ENCODE peak calls at places on chromosome 19, in six cellular contexts. P is IMR-90, U is GM23248, J is PC-3, Y is mesenchymal stem cell, W is heart left ventricle. R is an unnamed sample.
A peak's percentile ranks its signal among the peaks of the same experiment; 100 is the strongest.

GRCh38 chr19:5247957-5248705 is 92.5 kb downstream of the PTPRS start:
- DNase-seq in P (no peak), U (no peak), J (no peak), Y (no peak), W (no peak), R (no peak)

GRCh38 chr19:56189785-56190184 is 7.8 kb downstream of the ZSCAN5B start:
- DNase-seq in P (no peak), U (no peak), J (no peak), Y (no peak), W (no peak), R (no peak)

GRCh38 chr19:23779645-23780044 is 21.0 kb upstream of the ZNF681 start:
- DNase-seq in P (no peak), U (no peak), J (no peak), Y (no peak), W (no peak), R (no peak)

GRCh38 chr19:28687296-28687695 is 525.7 kb downstream of the UQCRFS1 start:
- DNase-seq in P (no peak), U (peak; percentile 23), J (no peak), Y (no peak), W (no peak), R (no peak)

GRCh38 chr19:15782211-15782610 is 5.2 kb upstream of the OR10H5 start:
- DNase-seq in P (no peak), U (no peak), J (no peak), Y (no peak), W (no peak), R (no peak)

GRCh38 chr19:38729653-38730469 is 14.4 kb downstream of the CAPN12 start:
- DNase-seq in P (peak; percentile 44), U (peak; percentile 65), J (peak; percentile 53), Y (peak; percentile 70), W (peak; percentile 78), R (peak; percentile 79)

GRCh38 chr19:45090598-45090997 is 2.4 kb upstream of the PPP1R37 start:
- DNase-seq in P (no peak), U (no peak), J (no peak), Y (no peak), W (no peak), R (no peak)

GRCh38 chr19:48997972-48998371 is 4.3 kb downstream of the RUVBL2 start:
- DNase-seq in P (peak; percentile 45), U (peak; percentile 74), J (peak; percentile 63), Y (peak; percentile 70), W (no peak), R (peak; percentile 55)

GRCh38 chr19:1747285-1748114 is 5.8 kb upstream of the ONECUT3 start:
- DNase-seq in P (peak; percentile 80), U (peak; percentile 71), J (peak; percentile 97), Y (peak; percentile 72), W (no peak), R (no peak)

GRCh38 chr19:3403489-3404323 is 37.3 kb downstream of the NFIC start:
- DNase-seq in P (peak; percentile 97), U (peak; percentile 97), J (no peak), Y (peak; percentile 94), W (peak; percentile 96), R (no peak)

GRCh38 chr19:49271080-49271753 is 53.8 kb downstream of the SLC6A16 start:
- DNase-seq in P (no peak), U (no peak), J (no peak), Y (no peak), W (no peak), R (no peak)

GRCh38 chr19:56133858-56134654 is 7.0 kb upstream of the ZNF444 start:
- DNase-seq in P (peak; percentile 17), U (peak; percentile 63), J (peak; percentile 36), Y (no peak), W (no peak), R (no peak)

GRCh38 chr19:35041548-35042055 is at the start of gene HPN:
- DNase-seq in P (no peak), U (no peak), J (no peak), Y (no peak), W (no peak), R (no peak)

GRCh38 chr19:11453468-11454341 is 18.3 kb downstream of the PRKCSH start:
- DNase-seq in P (no peak), U (no peak), J (no peak), Y (no peak), W (no peak), R (no peak)

GRCh38 chr19:47623921-47624391 is 15.0 kb downstream of the BICRA start:
- DNase-seq in P (no peak), U (no peak), J (no peak), Y (no peak), W (no peak), R (no peak)

GRCh38 chr19:48724796-48725753 is 5.5 kb upstream of the MAMSTR start:
- DNase-seq in P (peak; percentile 93), U (peak; percentile 87), J (peak; percentile 50), Y (peak; percentile 97), W (peak; percentile 75), R (peak; percentile 69)

GRCh38 chr19:14107581-14108461 is 9.7 kb downstream of the PRKACA start:
- DNase-seq in P (no peak), U (peak; percentile 59), J (peak; percentile 18), Y (no peak), W (peak; percentile 90), R (no peak)

GRCh38 chr19:41999878-42000208 is 5.8 kb upstream of the ATP1A3 start:
- DNase-seq in P (no peak), U (no peak), J (no peak), Y (no peak), W (no peak), R (no peak)
- H3K27me3 ChIP-seq in P (peaks cover 77% of the 10 kb centered on the region), U (peaks cover 40% of the 10 kb centered on the region), J (peaks cover 43% of the 10 kb centered on the region), Y (peaks cover 89% of the 10 kb centered on the region), W (peaks cover 71% of the 10 kb centered on the region), R (peaks cover 16% of the 10 kb centered on the region)

DNA sequence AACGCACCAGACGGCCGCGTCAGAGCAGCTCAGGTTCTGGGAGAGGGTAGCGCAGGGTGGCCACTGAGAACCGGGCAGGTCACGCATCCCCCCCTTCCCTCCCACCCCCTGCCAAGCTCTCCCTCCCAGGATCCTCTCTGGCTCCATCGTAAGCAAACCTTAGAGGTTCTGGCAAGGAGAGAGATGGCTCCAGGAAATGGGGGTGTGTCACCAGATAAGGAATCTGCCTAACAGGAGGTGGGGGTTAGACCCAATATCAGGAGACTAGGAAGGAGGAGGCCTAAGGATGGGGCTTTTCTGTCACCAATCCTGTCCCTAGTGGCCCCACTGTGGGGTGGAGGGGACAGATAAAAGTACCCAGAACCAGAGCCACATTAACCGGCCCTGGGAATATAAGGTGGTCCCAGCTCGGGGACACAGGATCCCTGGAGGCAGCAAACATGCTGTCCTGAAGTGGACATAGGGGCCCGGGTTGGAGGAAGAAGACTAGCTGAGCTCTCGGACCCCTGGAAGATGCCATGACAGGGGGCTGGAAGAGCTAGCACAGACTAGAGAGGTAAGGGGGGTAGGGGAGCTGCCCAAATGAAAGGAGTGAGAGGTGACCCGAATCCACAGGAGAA is 1.9 kb downstream of the PPP1R12C start:
- DNase-seq in P (peak; percentile 62), U (peak; percentile 52), J (no peak), Y (peak; percentile 47), W (no peak), R (no peak)
- H3K4me3 ChIP-seq in P (peak overlapping the region; percentile 55), U (peak overlapping the region; percentile 93), J (peak overlapping the region; percentile 90), Y (peak overlapping the region; percentile 99), W (peak overlapping the region; percentile 93), R (peak overlapping the region; percentile 82)

DNA sequence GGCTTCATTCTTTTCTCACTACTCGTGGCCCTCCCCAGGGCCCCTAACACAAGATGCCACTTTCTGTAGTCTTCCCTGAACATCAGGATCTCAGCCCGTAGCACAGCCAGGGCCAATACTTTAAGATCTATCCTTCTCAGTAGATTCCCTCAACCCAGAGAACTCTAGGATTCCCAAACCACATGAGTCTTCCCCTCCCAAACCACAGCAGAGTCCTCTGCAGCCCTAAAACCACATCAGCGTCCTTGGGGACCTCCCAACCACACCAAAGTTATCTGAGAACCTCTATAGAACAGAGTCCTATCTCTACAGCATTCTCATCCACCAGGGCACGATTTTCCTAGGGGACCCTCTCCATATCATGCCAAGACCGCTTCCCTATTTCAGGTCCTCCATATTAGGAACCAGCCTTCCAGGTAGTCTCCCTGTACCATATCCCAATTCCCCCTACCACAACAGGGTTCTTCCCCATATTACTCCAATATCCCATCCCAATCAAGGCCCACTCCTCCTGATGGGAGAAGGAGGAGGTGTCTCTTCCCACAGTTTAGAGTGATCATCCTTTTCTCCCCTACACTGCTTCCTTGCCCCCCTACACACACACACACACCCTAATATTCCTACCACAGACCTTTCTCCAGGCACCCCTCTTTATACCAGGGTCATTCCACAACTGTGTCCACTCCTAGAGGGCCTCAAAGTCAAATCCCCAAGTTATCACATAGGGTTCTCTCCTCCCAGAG is 1.4 kb downstream of the DYRK1B start:
- DNase-seq in P (no peak), U (peak; percentile 33), J (no peak), Y (peak; percentile 19), W (no peak), R (no peak)
- H3K27ac ChIP-seq in P (peak overlapping the region; percentile 28), U (peak overlapping the region; percentile 90), J (no peak overlapping the region), Y (peak overlapping the region; percentile 47), W (peak overlapping the region; percentile 94), R (peak overlapping the region; percentile 96)

GRCh38 chr19:13045812-13046211 is 50.5 kb downstream of the NFIX start:
- DNase-seq in P (no peak), U (no peak), J (no peak), Y (no peak), W (no peak), R (no peak)

GRCh38 chr19:13047374-13047773 is 52.1 kb downstream of the NFIX start:
- DNase-seq in P (no peak), U (no peak), J (no peak), Y (no peak), W (no peak), R (no peak)

GRCh38 chr19:13042443-13043130 is 47.3 kb downstream of the NFIX start:
- DNase-seq in P (peak; percentile 59), U (peak; percentile 65), J (no peak), Y (no peak), W (no peak), R (no peak)

GRCh38 chr19:13043285-13043684 is 48.0 kb downstream of the NFIX start:
- DNase-seq in P (no peak), U (no peak), J (no peak), Y (no peak), W (no peak), R (no peak)

DNA sequence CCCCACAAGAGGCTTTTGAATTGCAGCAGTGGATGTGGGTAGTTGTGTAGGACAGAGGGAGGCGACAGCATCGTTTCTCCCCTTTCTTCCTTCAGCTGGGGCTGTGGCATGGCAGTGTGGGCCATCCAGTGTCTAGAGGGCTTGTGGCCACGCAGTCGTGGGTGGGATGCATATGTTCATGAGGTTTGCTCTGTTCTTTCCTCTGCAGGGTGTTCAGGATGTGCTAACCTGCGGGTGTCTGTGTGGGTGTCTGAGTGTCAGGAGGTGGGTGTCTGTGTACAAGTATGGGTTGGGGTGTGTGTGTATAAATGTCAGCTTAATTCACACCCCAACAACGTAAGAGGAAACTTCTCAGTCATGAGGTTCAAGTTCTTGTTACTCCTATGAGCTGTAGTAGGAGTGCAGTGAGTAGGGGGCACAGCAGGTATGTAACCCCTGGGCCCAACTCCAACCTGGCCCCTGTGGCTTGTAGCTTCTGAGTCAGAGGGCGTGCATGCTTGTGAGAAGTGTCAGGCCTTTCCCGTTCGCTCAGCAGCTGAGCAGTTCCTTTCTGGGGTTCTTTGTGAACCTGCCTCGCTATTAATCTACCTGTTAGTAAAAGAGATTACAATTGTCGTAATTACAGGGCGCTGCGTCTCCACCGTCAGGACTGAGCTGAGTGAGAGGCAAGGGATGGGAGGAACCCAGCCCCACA is 49.0 kb downstream of the NFIX start:
- DNase-seq in P (peak; percentile 62), U (peak; percentile 83), J (peak; percentile 56), Y (no peak), W (no peak), R (no peak)
- H3K27me3 ChIP-seq in P (no peaks in the 10 kb centered on the region), U (no peaks in the 10 kb centered on the region), J (no peaks in the 10 kb centered on the region), Y (no peaks in the 10 kb centered on the region), W (no peaks in the 10 kb centered on the region), R (no peaks in the 10 kb centered on the region)

GRCh38 chr19:6862673-6863078 is 24.7 kb upstream of the ADGRE1 start:
- DNase-seq in P (peak; percentile 69), U (peak; percentile 91), J (peak; percentile 96), Y (peak; percentile 62), W (peak; percentile 83), R (peak; percentile 73)
- H3K4me3 ChIP-seq in P (no peak overlapping the region), U (peak overlapping the region; percentile 57), J (peak overlapping the region; percentile 35), Y (peak overlapping the region; percentile 50), W (peak overlapping the region; percentile 8), R (peak overlapping the region; percentile 12)

R was measured in naive thymus-derived CD4-positive, alpha-beta T cell.